ENCODE peak calls at places on chromosomes 2 and 18, in seven cellular contexts. M is HCT116, L is HepG2, P is H1, K is K562, H is SK-N-SH, O is GM12878. B is an unnamed sample.

GRCh38 chr2:150167711-150168110 is 319.8 kb downstream of the RND3 start:
- DNase-seq in H (no peak), L (no peak), K (peak), P (no peak), O (peak), M (no peak), B (no peak)

GRCh38 chr2:46239175-46239846 is 57.9 kb upstream of the EPAS1 start:
- DNase-seq in O (no peak), H (no peak), K (no peak), P (no peak), M (no peak), L (no peak), B (no peak)

GRCh38 chr2:98458207-98458606 is 13.5 kb downstream of the INPP4A start:
- DNase-seq in L (no peak), H (no peak), P (no peak), M (no peak), O (no peak), K (no peak), B (no peak)

GRCh38 chr2:199452200-199452990 is 5.3 kb downstream of the SATB2 start:
- DNase-seq in M (no peak), H (no peak), K (peak), L (no peak), O (no peak), P (no peak), B (no peak)

GRCh38 chr2:112055833-112056625 is 960 bp downstream of the TMEM87B start:
- DNase-seq in H (peak), L (peak), M (no peak), P (no peak), K (peak), O (no peak), B (peak)

GRCh38 chr18:74204543-74205152 is 56.3 kb downstream of the TIMM21 start:
- DNase-seq in O (no peak), M (no peak), L (no peak), H (no peak), K (no peak), P (no peak), B (no peak)

GRCh38 chr18:42045346-42045745 is 90.3 kb downstream of the PIK3C3 start:
- DNase-seq in P (no peak), O (no peak), H (no peak), M (no peak), K (no peak), L (peak), B (no peak)

GRCh38 chr18:77970814-77971213 is 721.2 kb downstream of the GALR1 start:
- DNase-seq in P (no peak), O (no peak), H (no peak), M (no peak), K (no peak), L (no peak), B (no peak)

GRCh38 chr2:55839182-55839819 is 84.3 kb downstream of the EFEMP1 start:
- DNase-seq in H (no peak), M (no peak), P (no peak), L (peak), K (no peak), O (no peak), B (peak)

GRCh38 chr18:34772887-34773286 is 62.8 kb downstream of the DTNA start:
- DNase-seq in K (no peak), M (no peak), P (no peak), O (no peak), L (no peak), H (no peak), B (no peak)

GRCh38 chr18:50638623-50639398 is 78.9 kb downstream of the MAPK4 start:
- DNase-seq in M (no peak), H (no peak), L (no peak), O (no peak), P (peak), K (no peak), B (no peak)

GRCh38 chr2:207143474-207144190 is 22.1 kb downstream of the KLF7 start:
- DNase-seq in P (peak), K (no peak), L (no peak), M (no peak), O (no peak), H (no peak), B (no peak)

GRCh38 chr2:17429130-17429529 is 89.1 kb downstream of the RAD51AP2 start:
- DNase-seq in K (no peak), M (no peak), O (no peak), H (no peak), P (no peak), L (no peak), B (no peak)

GRCh38 chr2:33126973-33127372 is 180.2 kb downstream of the LTBP1 start:
- DNase-seq in O (no peak), L (no peak), P (no peak), H (no peak), M (no peak), K (no peak), B (no peak)

GRCh38 chr2:177667626-177668025 is 275.1 kb downstream of the AGPS start:
- DNase-seq in H (no peak), O (no peak), L (no peak), P (no peak), K (peak), M (no peak), B (no peak)

GRCh38 chr2:122112633-122113032 is 357.2 kb downstream of the TSN start:
- DNase-seq in L (no peak), O (no peak), K (no peak), M (no peak), H (no peak), P (no peak), B (no peak)

GRCh38 chr2:199405241-199405640 is 52.5 kb downstream of the SATB2 start:
- DNase-seq in O (no peak), P (no peak), L (peak), H (no peak), K (peak), M (peak), B (no peak)

GRCh38 chr2:55017880-55018279 is 32.4 kb downstream of the RTN4 start:
- DNase-seq in O (no peak), H (no peak), M (no peak), K (no peak), L (no peak), P (no peak), B (no peak)

GRCh38 chr2:198293281-198293680 is 488.9 kb downstream of the PLCL1 start:
- DNase-seq in H (no peak), K (peak), M (no peak), L (no peak), O (no peak), P (no peak), B (no peak)

GRCh38 chr18:63850010-63850409 is 37.5 kb upstream of the SERPINB2 start:
- DNase-seq in P (no peak), H (peak), M (peak), O (no peak), L (peak), K (no peak), B (peak)

GRCh38 chr2:236667526-236667925 is 97.9 kb downstream of the ACKR3 start:
- DNase-seq in L (no peak), M (no peak), K (no peak), P (no peak), O (no peak), H (no peak), B (no peak)

GRCh38 chr2:227864161-227864756 is 7.2 kb upstream of the DAW1 start:
- DNase-seq in M (no peak), K (no peak), P (no peak), O (no peak), L (no peak), H (no peak), B (no peak)

GRCh38 chr2:17148298-17149228 is 369.7 kb downstream of the RAD51AP2 start:
- DNase-seq in P (peak), K (peak), L (peak), O (no peak), H (peak), M (peak), B (no peak)

GRCh38 chr2:230343747-230344146 is 16.8 kb downstream of the SP140L start:
- DNase-seq in P (no peak), L (no peak), H (no peak), M (no peak), K (no peak), O (no peak), B (no peak)

GRCh38 chr2:29014811-29015414 is 33.8 kb downstream of the TOGARAM2 start:
- DNase-seq in P (no peak), O (no peak), H (no peak), M (no peak), K (peak), L (no peak), B (no peak)

GRCh38 chr18:47343291-47343690 is 91.8 kb upstream of the SKOR2 start:
- DNase-seq in K (no peak), P (no peak), L (no peak), M (no peak), O (no peak), H (no peak), B (no peak)

GRCh38 chr2:113734187-113734586 is 22.3 kb downstream of the SLC35F5 start:
- DNase-seq in K (no peak), H (no peak), O (peak), M (no peak), P (no peak), L (no peak), B (no peak)

GRCh38 chr2:6068441-6068935 is 376.3 kb downstream of the SOX11 start:
- DNase-seq in L (no peak), K (no peak), P (no peak), H (no peak), O (no peak), M (no peak), B (no peak)

GRCh38 chr2:9391961-9392695 is 31.2 kb downstream of the ITGB1BP1 start:
- DNase-seq in P (no peak), M (no peak), L (no peak), O (no peak), K (no peak), H (no peak), B (no peak)

GRCh38 chr2:20069756-20070155 is 18.3 kb upstream of the LAPTM4A start:
- DNase-seq in M (no peak), K (no peak), O (no peak), L (no peak), H (no peak), P (no peak), B (no peak)

GRCh38 chr2:42829556-42830510 is 37.5 kb upstream of the HAAO start:
- DNase-seq in M (no peak), H (no peak), L (no peak), P (peak), K (no peak), O (no peak), B (no peak)

GRCh38 chr2:98036349-98037000 is 40.7 kb upstream of the TMEM131 start:
- DNase-seq in H (no peak), K (no peak), O (no peak), M (no peak), L (no peak), P (no peak), B (no peak)

GRCh38 chr2:17373041-17373440 is 145.2 kb downstream of the RAD51AP2 start:
- DNase-seq in O (no peak), H (no peak), M (no peak), L (no peak), P (no peak), K (no peak), B (no peak)

GRCh38 chr2:241950878-241951331 is 81.4 kb downstream of the RTP5 start:
- DNase-seq in P (peak), H (peak), O (no peak), L (peak), K (peak), M (peak), B (no peak)

GRCh38 chr2:99935662-99936061 is 206.7 kb downstream of the AFF3 start:
- DNase-seq in L (no peak), H (no peak), O (no peak), K (no peak), P (no peak), M (no peak), B (no peak)

GRCh38 chr2:53181759-53182158 is 585.8 kb upstream of the CHAC2 start:
- DNase-seq in L (no peak), K (no peak), M (no peak), P (no peak), H (no peak), O (no peak), B (no peak)

GRCh38 chr2:203786912-203787311 is 80.5 kb downstream of the CD28 start:
- DNase-seq in K (no peak), O (no peak), L (peak), P (no peak), M (no peak), H (peak), B (peak)

GRCh38 chr2:126831234-126832005 is 67.3 kb upstream of the TEX51 start:
- DNase-seq in O (no peak), L (no peak), P (no peak), K (no peak), M (no peak), H (no peak), B (no peak)

GRCh38 chr2:234373060-234373459 is 123.8 kb downstream of the ARL4C start:
- DNase-seq in L (no peak), K (no peak), P (no peak), O (no peak), M (no peak), H (no peak), B (no peak)
- TF ChIP-seq JUND in L (no peak), K (no peak), P (no peak), O (no peak), M (no peak), H (no peak), B (no peak)

GRCh38 chr18:3332376-3332775 is 70.4 kb downstream of the MYL12B start:
- DNase-seq in O (no peak), L (no peak), H (no peak), P (no peak), M (no peak), K (no peak), B (no peak)

GRCh38 chr18:3330622-3331021 is 68.7 kb downstream of the MYL12B start:
- DNase-seq in H (no peak), K (no peak), M (no peak), O (no peak), P (no peak), L (no peak), B (peak)

GRCh38 chr18:3328522-3328921 is 66.6 kb downstream of the MYL12B start:
- DNase-seq in O (no peak), M (no peak), H (no peak), L (no peak), P (no peak), K (no peak), B (no peak)

GRCh38 chr18:3329871-3330270 is 67.9 kb downstream of the MYL12B start:
- DNase-seq in H (no peak), P (no peak), O (no peak), M (no peak), L (no peak), K (no peak), B (no peak)

DNA sequence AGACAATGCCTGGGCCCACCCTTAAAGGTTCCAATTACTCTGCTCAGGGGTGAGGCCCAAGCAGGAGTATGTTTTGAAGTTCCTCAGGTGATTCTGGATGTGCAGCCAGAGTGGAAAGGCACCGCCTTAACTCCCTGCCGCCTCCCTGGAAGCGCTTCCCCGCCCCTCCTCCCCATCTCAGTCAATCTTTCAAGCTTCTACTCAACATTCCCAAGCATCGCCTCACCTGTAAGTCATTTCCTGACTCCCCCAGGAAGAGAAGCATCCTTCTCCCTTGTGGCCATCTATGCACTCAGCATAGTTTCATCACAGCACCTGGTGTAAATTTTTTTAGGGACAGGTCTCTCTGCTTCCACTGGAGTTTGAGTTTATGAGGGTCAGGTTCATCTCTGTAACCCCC is 67.5 kb downstream of the MYL12B start:
- DNase-seq in H (no peak), O (no peak), K (no peak), P (no peak), L (no peak), M (no peak), B (no peak)
- TF ChIP-seq JUND in H (no peak), O (no peak), K (no peak), P (no peak), L (no peak), M (peak), B (no peak)

GRCh38 chr2:159317392-159318088 is 31.0 kb upstream of the WDSUB1 start:
- DNase-seq in L (no peak), K (no peak), M (no peak), O (no peak), H (no peak), P (no peak), B (no peak)
- TF ChIP-seq JUND in L (no peak), K (no peak), M (no peak), O (no peak), H (no peak), P (no peak), B (no peak)

DNA sequence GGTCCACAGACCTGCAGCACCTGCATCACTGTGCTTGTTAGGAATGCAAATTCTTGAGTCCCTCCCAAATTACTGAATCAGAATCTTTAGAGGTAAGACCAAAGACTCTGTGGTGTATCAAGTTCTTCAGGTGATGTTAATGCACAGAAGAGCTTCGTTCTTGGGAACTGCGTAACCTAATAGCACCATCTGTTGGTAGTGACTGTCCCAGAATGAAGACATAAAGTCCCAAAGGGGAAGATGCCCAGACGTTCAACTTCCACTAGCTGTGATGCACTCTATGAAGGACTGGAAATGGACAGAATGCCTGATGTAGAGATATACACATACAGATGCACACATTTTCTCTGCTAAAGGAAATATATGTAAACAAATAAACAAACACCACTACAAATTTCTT is 576.0 kb downstream of the LRP1B start:
- DNase-seq in M (peak), L (peak), K (peak), O (no peak), H (peak), P (no peak), B (peak)
- TF ChIP-seq JUND in M (no peak), L (no peak), K (no peak), O (no peak), H (no peak), P (no peak), B (no peak)

GRCh38 chr2:36371963-36372391 is 16.4 kb downstream of the CRIM1 start:
- DNase-seq in O (no peak), K (no peak), P (no peak), L (peak), M (no peak), H (no peak), B (no peak)
- TF ChIP-seq JUND in O (no peak), K (no peak), P (no peak), L (no peak), M (peak), H (peak), B (peak)

GRCh38 chr18:76610933-76611749 is 116.1 kb upstream of the ZNF516 start:
- DNase-seq in H (peak), M (no peak), P (no peak), O (no peak), L (no peak), K (no peak), B (peak)
- TF ChIP-seq JUND in H (no peak), M (no peak), P (no peak), O (no peak), L (no peak), K (no peak), B (no peak)

GRCh38 chr2:223801702-223802101 is 35.7 kb downstream of the AP1S3 start:
- DNase-seq in P (no peak), L (no peak), M (no peak), K (no peak), O (no peak), H (no peak), B (no peak)

GRCh38 chr2:223800908-223801307 is 36.5 kb downstream of the AP1S3 start:
- DNase-seq in H (no peak), M (no peak), L (no peak), P (no peak), O (no peak), K (no peak), B (no peak)

GRCh38 chr2:223797073-223797472 is 40.3 kb downstream of the AP1S3 start:
- DNase-seq in L (no peak), M (peak), O (no peak), H (no peak), K (no peak), P (no peak), B (no peak)

GRCh38 chr2:223797811-223798721 is 39.3 kb downstream of the AP1S3 start:
- DNase-seq in L (peak), O (peak), K (peak), P (no peak), H (peak), M (no peak), B (peak)
- TF ChIP-seq JUND in L (no peak), O (no peak), K (no peak), P (no peak), H (no peak), M (no peak), B (no peak)

GRCh38 chr18:55856191-55856590 is 268.2 kb upstream of the TCF4 start:
- DNase-seq in L (no peak), O (no peak), K (no peak), P (no peak), M (no peak), H (no peak), B (peak)

GRCh38 chr18:55856679-55857078 is 268.7 kb upstream of the TCF4 start:
- DNase-seq in L (no peak), H (no peak), P (no peak), O (no peak), K (no peak), M (no peak), B (no peak)

GRCh38 chr18:55850904-55851303 is 262.9 kb upstream of the TCF4 start:
- DNase-seq in M (no peak), O (no peak), K (no peak), L (no peak), H (no peak), P (no peak), B (no peak)

GRCh38 chr18:55857409-55857808 is 269.4 kb upstream of the TCF4 start:
- DNase-seq in L (no peak), H (no peak), O (no peak), P (no peak), M (no peak), K (no peak), B (no peak)

DNA sequence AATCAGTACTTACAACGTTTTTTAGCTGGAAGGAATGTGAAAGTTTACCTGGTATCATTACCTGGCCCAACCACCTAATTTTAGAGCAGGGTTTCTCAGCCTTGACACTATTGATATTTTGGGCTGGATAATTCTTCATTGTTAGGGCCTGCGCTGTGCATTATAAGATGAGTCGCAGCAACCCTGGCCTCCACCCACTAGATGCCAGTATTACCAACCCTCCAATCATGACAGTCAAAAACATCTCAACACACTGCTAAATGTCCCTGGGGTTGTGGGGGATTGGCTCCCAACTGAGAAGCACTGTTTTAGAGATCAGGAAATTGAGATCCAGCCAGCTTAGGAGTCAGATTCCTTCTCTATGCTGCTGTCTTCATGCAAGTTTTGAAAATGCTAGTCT is 265.3 kb upstream of the TCF4 start:
- DNase-seq in P (no peak), K (no peak), L (no peak), M (no peak), H (no peak), O (no peak), B (no peak)
- TF ChIP-seq JUND in P (no peak), K (no peak), L (no peak), M (no peak), H (no peak), O (no peak), B (no peak)